ENCODE peak calls at places on chromosomes 11 and 22, in seven cellular contexts. U is NCI-H345, X is NB4, R is heart left ventricle, M is NCI-H69, O is hepatic stellate cell, J is AG20443. Y is an unnamed sample.

GRCh38 chr11:47004595-47005033 is 68.1 kb downstream of the CSTPP1 start:
- DNase-seq in U (no peak), X (peak), R (peak), M (peak), O (peak), J (peak), Y (no peak)

GRCh38 chr11:9003573-9004309 is at the start of gene NRIP3:
- DNase-seq in U (peak), X (peak), R (peak), M (peak), O (peak), J (peak), Y (peak)

GRCh38 chr11:78168539-78169477 is 19.6 kb downstream of the KCTD21 start:
- DNase-seq in U (no peak), X (peak), R (peak), M (peak), O (peak), J (peak), Y (no peak)

GRCh38 chr11:118917488-118918127 is 8.1 kb downstream of the BCL9L start:
- DNase-seq in U (no peak), X (peak), R (peak), M (peak), O (peak), J (peak), Y (peak)

GRCh38 chr11:36389811-36390210 is 93.7 kb downstream of the PRR5L start:
- DNase-seq in U (no peak), X (no peak), R (no peak), M (no peak), O (no peak), J (no peak), Y (no peak)

GRCh38 chr11:121282376-121282775 is 10.2 kb upstream of the SC5D start:
- DNase-seq in U (peak), X (peak), R (no peak), M (no peak), O (no peak), J (no peak), Y (no peak)

GRCh38 chr11:6771926-6772898 is at the start of gene OR2AG2:
- DNase-seq in U (no peak), X (peak), R (no peak), M (no peak), O (no peak), J (no peak), Y (no peak)

GRCh38 chr22:19663286-19663815 is 51.0 kb upstream of the SEPTIN5 start:
- DNase-seq in U (no peak), X (peak), R (peak), M (peak), O (peak), J (peak), Y (no peak)

GRCh38 chr22:42974223-42974622 is 40.7 kb downstream of the PACSIN2 start:
- DNase-seq in U (peak), X (no peak), R (no peak), M (peak), O (no peak), J (no peak), Y (no peak)

GRCh38 chr22:35575116-35575748 is 34.6 kb downstream of the RASD2 start:
- DNase-seq in U (no peak), X (peak), R (peak), M (peak), O (no peak), J (no peak), Y (no peak)

GRCh38 chr11:118522571-118523072 is 4.7 kb upstream of the TTC36 start:
- DNase-seq in U (no peak), X (peak), R (no peak), M (peak), O (peak), J (peak), Y (no peak)

GRCh38 chr22:46673677-46674236 is 53.6 kb downstream of the GRAMD4 start:
- DNase-seq in U (no peak), X (no peak), R (no peak), M (peak), O (no peak), J (no peak), Y (peak)

GRCh38 chr11:62075438-62075837 is 48.4 kb upstream of the INCENP start:
- DNase-seq in U (no peak), X (no peak), R (no peak), M (no peak), O (no peak), J (no peak), Y (no peak)

GRCh38 chr11:47550288-47551052 is 2.5 kb downstream of the CELF1 start:
- DNase-seq in U (no peak), X (peak), R (no peak), M (no peak), O (no peak), J (no peak), Y (no peak)

GRCh38 chr11:64207247-64208085 is 945 bp downstream of the FERMT3 start:
- DNase-seq in U (no peak), X (peak), R (peak), M (no peak), O (peak), J (peak), Y (peak)

GRCh38 chr11:14980854-14981253 is 8.7 kb upstream of the CALCA start:
- DNase-seq in U (no peak), X (no peak), R (peak), M (no peak), O (no peak), J (peak), Y (no peak)

GRCh38 chr11:40328890-40329617 is 1130.4 kb downstream of the LRRC4C start:
- DNase-seq in U (peak), X (peak), R (peak), M (peak), O (peak), J (peak), Y (no peak)